ENCODE peak calls at places on chromosomes 5 and 9, in seven cellular contexts. One of them, this sample, is unnamed.

GRCh38 chr5:132812123-132812948 is 766 bp upstream of the SOWAHA start:
- ATAC-seq in natural killer cell: no peak
- ATAC-seq in RWPE2: no peak
- ATAC-seq in HepG2: no peak
- ATAC-seq in Right ventricle myocardium superior: no peak
- ATAC-seq in aorta: no peak
- ATAC-seq in activated naive CD8-positive, alpha-beta T cell treated with anti-CD3 and anti-CD28 coated beads, Interleukin-2, amount 50 U/mL, for 24 hours: no peak
- ATAC-seq in this sample: no peak

GRCh38 chr9:113675475-113675941 is 200.6 kb upstream of the ZNF618 start:
- ATAC-seq in natural killer cell: no peak
- ATAC-seq in HepG2: no peak
- ATAC-seq in Right ventricle myocardium superior: peak
- ATAC-seq in activated naive CD8-positive, alpha-beta T cell treated with anti-CD3 and anti-CD28 coated beads, Interleukin-2, amount 50 U/mL, for 24 hours: peak
- ATAC-seq in aorta: peak
- ATAC-seq in RWPE2: peak
- ATAC-seq in this sample: peak

GRCh38 chr5:140317859-140318258 is 15.0 kb upstream of the PFDN1 start:
- ATAC-seq in HepG2: no peak
- ATAC-seq in RWPE2: peak
- ATAC-seq in activated naive CD8-positive, alpha-beta T cell treated with anti-CD3 and anti-CD28 coated beads, Interleukin-2, amount 50 U/mL, for 24 hours: no peak
- ATAC-seq in aorta: no peak
- ATAC-seq in Right ventricle myocardium superior: no peak
- ATAC-seq in natural killer cell: no peak
- ATAC-seq in this sample: no peak

GRCh38 chr5:14343376-14343775 is 200.2 kb downstream of the TRIO start:
- ATAC-seq in RWPE2: no peak
- ATAC-seq in aorta: no peak
- ATAC-seq in HepG2: no peak
- ATAC-seq in Right ventricle myocardium superior: peak
- ATAC-seq in natural killer cell: no peak
- ATAC-seq in activated naive CD8-positive, alpha-beta T cell treated with anti-CD3 and anti-CD28 coated beads, Interleukin-2, amount 50 U/mL, for 24 hours: no peak
- ATAC-seq in this sample: no peak

GRCh38 chr5:52743529-52743928 is 44.2 kb upstream of the ITGA1 start:
- ATAC-seq in aorta: no peak
- ATAC-seq in HepG2: no peak
- ATAC-seq in RWPE2: no peak
- ATAC-seq in natural killer cell: no peak
- ATAC-seq in Right ventricle myocardium superior: no peak
- ATAC-seq in activated naive CD8-positive, alpha-beta T cell treated with anti-CD3 and anti-CD28 coated beads, Interleukin-2, amount 50 U/mL, for 24 hours: peak
- ATAC-seq in this sample: no peak

GRCh38 chr9:94881023-94881422 is 154.5 kb downstream of the AOPEP start:
- ATAC-seq in natural killer cell: no peak
- ATAC-seq in HepG2: no peak
- ATAC-seq in activated naive CD8-positive, alpha-beta T cell treated with anti-CD3 and anti-CD28 coated beads, Interleukin-2, amount 50 U/mL, for 24 hours: no peak
- ATAC-seq in RWPE2: no peak
- ATAC-seq in aorta: no peak
- ATAC-seq in Right ventricle myocardium superior: no peak
- ATAC-seq in this sample: no peak

GRCh38 chr5:76204713-76205112 is 121.5 kb downstream of the SV2C start:
- ATAC-seq in aorta: no peak
- ATAC-seq in activated naive CD8-positive, alpha-beta T cell treated with anti-CD3 and anti-CD28 coated beads, Interleukin-2, amount 50 U/mL, for 24 hours: no peak
- ATAC-seq in Right ventricle myocardium superior: no peak
- ATAC-seq in natural killer cell: no peak
- ATAC-seq in HepG2: no peak
- ATAC-seq in RWPE2: peak
- ATAC-seq in this sample: peak

GRCh38 chr5:179194201-179194910 is 134.2 kb downstream of the ZNF354C start:
- ATAC-seq in Right ventricle myocardium superior: no peak
- ATAC-seq in activated naive CD8-positive, alpha-beta T cell treated with anti-CD3 and anti-CD28 coated beads, Interleukin-2, amount 50 U/mL, for 24 hours: no peak
- ATAC-seq in HepG2: no peak
- ATAC-seq in RWPE2: no peak
- ATAC-seq in aorta: no peak
- ATAC-seq in natural killer cell: no peak
- ATAC-seq in this sample: no peak

GRCh38 chr5:6490246-6490645 is 41.6 kb downstream of the UBE2QL1 start:
- ATAC-seq in activated naive CD8-positive, alpha-beta T cell treated with anti-CD3 and anti-CD28 coated beads, Interleukin-2, amount 50 U/mL, for 24 hours: no peak
- ATAC-seq in RWPE2: no peak
- ATAC-seq in natural killer cell: no peak
- ATAC-seq in Right ventricle myocardium superior: no peak
- ATAC-seq in aorta: no peak
- ATAC-seq in HepG2: no peak
- ATAC-seq in this sample: no peak

GRCh38 chr5:172757394-172758010 is 13.5 kb downstream of the DUSP1 start:
- ATAC-seq in aorta: peak
- ATAC-seq in activated naive CD8-positive, alpha-beta T cell treated with anti-CD3 and anti-CD28 coated beads, Interleukin-2, amount 50 U/mL, for 24 hours: no peak
- ATAC-seq in Right ventricle myocardium superior: peak
- ATAC-seq in HepG2: peak
- ATAC-seq in natural killer cell: no peak
- ATAC-seq in RWPE2: no peak
- ATAC-seq in this sample: no peak

GRCh38 chr5:180328296-180329137 is 24.6 kb downstream of the GFPT2 start:
- ATAC-seq in aorta: peak
- ATAC-seq in HepG2: peak
- ATAC-seq in Right ventricle myocardium superior: peak
- ATAC-seq in RWPE2: peak
- ATAC-seq in natural killer cell: peak
- ATAC-seq in activated naive CD8-positive, alpha-beta T cell treated with anti-CD3 and anti-CD28 coated beads, Interleukin-2, amount 50 U/mL, for 24 hours: peak
- ATAC-seq in this sample: peak

GRCh38 chr5:41921166-41921565 is 3.9 kb upstream of the FBXO4 start:
- ATAC-seq in activated naive CD8-positive, alpha-beta T cell treated with anti-CD3 and anti-CD28 coated beads, Interleukin-2, amount 50 U/mL, for 24 hours: no peak
- ATAC-seq in aorta: no peak
- ATAC-seq in natural killer cell: no peak
- ATAC-seq in HepG2: no peak
- ATAC-seq in Right ventricle myocardium superior: no peak
- ATAC-seq in RWPE2: no peak
- ATAC-seq in this sample: no peak

GRCh38 chr5:67807116-67807888 is 408.3 kb upstream of the PIK3R1 start:
- ATAC-seq in natural killer cell: peak
- ATAC-seq in RWPE2: no peak
- ATAC-seq in HepG2: no peak
- ATAC-seq in Right ventricle myocardium superior: peak
- ATAC-seq in aorta: no peak
- ATAC-seq in activated naive CD8-positive, alpha-beta T cell treated with anti-CD3 and anti-CD28 coated beads, Interleukin-2, amount 50 U/mL, for 24 hours: no peak
- ATAC-seq in this sample: no peak

GRCh38 chr5:95986937-95987520 is 25.4 kb upstream of the ELL2 start:
- ATAC-seq in activated naive CD8-positive, alpha-beta T cell treated with anti-CD3 and anti-CD28 coated beads, Interleukin-2, amount 50 U/mL, for 24 hours: no peak
- ATAC-seq in Right ventricle myocardium superior: peak
- ATAC-seq in aorta: no peak
- ATAC-seq in HepG2: peak
- ATAC-seq in natural killer cell: no peak
- ATAC-seq in RWPE2: no peak
- ATAC-seq in this sample: no peak

GRCh38 chr5:44646016-44646415 is 162.7 kb upstream of the MRPS30 start:
- ATAC-seq in RWPE2: no peak
- ATAC-seq in natural killer cell: no peak
- ATAC-seq in aorta: no peak
- ATAC-seq in Right ventricle myocardium superior: peak
- ATAC-seq in activated naive CD8-positive, alpha-beta T cell treated with anti-CD3 and anti-CD28 coated beads, Interleukin-2, amount 50 U/mL, for 24 hours: no peak
- ATAC-seq in HepG2: no peak
- ATAC-seq in this sample: no peak

GRCh38 chr9:134661299-134661698 is 19.7 kb downstream of the COL5A1 start:
- ATAC-seq in activated naive CD8-positive, alpha-beta T cell treated with anti-CD3 and anti-CD28 coated beads, Interleukin-2, amount 50 U/mL, for 24 hours: no peak
- ATAC-seq in Right ventricle myocardium superior: no peak
- ATAC-seq in RWPE2: no peak
- ATAC-seq in natural killer cell: no peak
- ATAC-seq in HepG2: no peak
- ATAC-seq in aorta: no peak
- ATAC-seq in this sample: no peak

GRCh38 chr9:121966706-121967105 is 126.4 kb downstream of the TTLL11 start:
- ATAC-seq in RWPE2: no peak
- ATAC-seq in Right ventricle myocardium superior: no peak
- ATAC-seq in natural killer cell: no peak
- ATAC-seq in aorta: no peak
- ATAC-seq in HepG2: no peak
- ATAC-seq in activated naive CD8-positive, alpha-beta T cell treated with anti-CD3 and anti-CD28 coated beads, Interleukin-2, amount 50 U/mL, for 24 hours: no peak
- ATAC-seq in this sample: no peak

GRCh38 chr5:56632939-56633338 is 182.4 kb upstream of the MAP3K1 start:
- ATAC-seq in HepG2: no peak
- ATAC-seq in natural killer cell: no peak
- ATAC-seq in Right ventricle myocardium superior: no peak
- ATAC-seq in aorta: no peak
- ATAC-seq in RWPE2: no peak
- ATAC-seq in activated naive CD8-positive, alpha-beta T cell treated with anti-CD3 and anti-CD28 coated beads, Interleukin-2, amount 50 U/mL, for 24 hours: no peak
- ATAC-seq in this sample: no peak

GRCh38 chr5:96111080-96111756 is 149.6 kb upstream of the ELL2 start:
- ATAC-seq in natural killer cell: no peak
- ATAC-seq in aorta: no peak
- ATAC-seq in RWPE2: no peak
- ATAC-seq in Right ventricle myocardium superior: no peak
- ATAC-seq in activated naive CD8-positive, alpha-beta T cell treated with anti-CD3 and anti-CD28 coated beads, Interleukin-2, amount 50 U/mL, for 24 hours: no peak
- ATAC-seq in HepG2: no peak
- ATAC-seq in this sample: no peak

GRCh38 chr9:20361656-20362570 is 260.4 kb downstream of the MLLT3 start:
- ATAC-seq in aorta: no peak
- ATAC-seq in natural killer cell: no peak
- ATAC-seq in Right ventricle myocardium superior: no peak
- ATAC-seq in RWPE2: no peak
- ATAC-seq in activated naive CD8-positive, alpha-beta T cell treated with anti-CD3 and anti-CD28 coated beads, Interleukin-2, amount 50 U/mL, for 24 hours: peak
- ATAC-seq in HepG2: no peak
- ATAC-seq in this sample: no peak

GRCh38 chr5:159047081-159047480 is 52.6 kb downstream of the EBF1 start:
- ATAC-seq in natural killer cell: no peak
- ATAC-seq in HepG2: no peak
- ATAC-seq in activated naive CD8-positive, alpha-beta T cell treated with anti-CD3 and anti-CD28 coated beads, Interleukin-2, amount 50 U/mL, for 24 hours: no peak
- ATAC-seq in Right ventricle myocardium superior: no peak
- ATAC-seq in RWPE2: no peak
- ATAC-seq in aorta: no peak
- ATAC-seq in this sample: no peak

GRCh38 chr5:94715843-94716242 is 97.4 kb downstream of the SLF1 start:
- ATAC-seq in RWPE2: no peak
- ATAC-seq in HepG2: no peak
- ATAC-seq in aorta: no peak
- ATAC-seq in natural killer cell: no peak
- ATAC-seq in Right ventricle myocardium superior: peak
- ATAC-seq in activated naive CD8-positive, alpha-beta T cell treated with anti-CD3 and anti-CD28 coated beads, Interleukin-2, amount 50 U/mL, for 24 hours: no peak
- ATAC-seq in this sample: no peak

GRCh38 chr5:10689391-10690081 is 71.5 kb downstream of the DAP start:
- ATAC-seq in activated naive CD8-positive, alpha-beta T cell treated with anti-CD3 and anti-CD28 coated beads, Interleukin-2, amount 50 U/mL, for 24 hours: peak
- ATAC-seq in HepG2: peak
- ATAC-seq in natural killer cell: peak
- ATAC-seq in Right ventricle myocardium superior: peak
- ATAC-seq in aorta: no peak
- ATAC-seq in RWPE2: peak
- ATAC-seq in this sample: no peak

GRCh38 chr5:35478856-35479682 is 138.6 kb upstream of the SPEF2 start:
- ATAC-seq in Right ventricle myocardium superior: peak
- ATAC-seq in activated naive CD8-positive, alpha-beta T cell treated with anti-CD3 and anti-CD28 coated beads, Interleukin-2, amount 50 U/mL, for 24 hours: peak
- ATAC-seq in HepG2: peak
- ATAC-seq in RWPE2: peak
- ATAC-seq in natural killer cell: no peak
- ATAC-seq in aorta: peak
- ATAC-seq in this sample: no peak

GRCh38 chr5:179698935-179699639 is at the start of gene CANX:
- ATAC-seq in natural killer cell: peak
- ATAC-seq in HepG2: no peak
- ATAC-seq in activated naive CD8-positive, alpha-beta T cell treated with anti-CD3 and anti-CD28 coated beads, Interleukin-2, amount 50 U/mL, for 24 hours: no peak
- ATAC-seq in aorta: no peak
- ATAC-seq in RWPE2: peak
- ATAC-seq in Right ventricle myocardium superior: peak
- ATAC-seq in this sample: peak

GRCh38 chr5:146640285-146640896 is 124.4 kb upstream of the GPR151 start:
- ATAC-seq in activated naive CD8-positive, alpha-beta T cell treated with anti-CD3 and anti-CD28 coated beads, Interleukin-2, amount 50 U/mL, for 24 hours: no peak
- ATAC-seq in Right ventricle myocardium superior: no peak
- ATAC-seq in RWPE2: no peak
- ATAC-seq in natural killer cell: no peak
- ATAC-seq in HepG2: no peak
- ATAC-seq in aorta: no peak
- ATAC-seq in this sample: no peak

GRCh38 chr5:68898961-68899471 is 194.8 kb upstream of the SLC30A5 start:
- ATAC-seq in RWPE2: peak
- ATAC-seq in HepG2: no peak
- ATAC-seq in aorta: no peak
- ATAC-seq in Right ventricle myocardium superior: no peak
- ATAC-seq in activated naive CD8-positive, alpha-beta T cell treated with anti-CD3 and anti-CD28 coated beads, Interleukin-2, amount 50 U/mL, for 24 hours: no peak
- ATAC-seq in natural killer cell: no peak
- ATAC-seq in this sample: no peak

GRCh38 chr9:123371228-123371584 is 15.2 kb downstream of the CRB2 start:
- ATAC-seq in RWPE2: no peak
- ATAC-seq in Right ventricle myocardium superior: no peak
- ATAC-seq in HepG2: no peak
- ATAC-seq in natural killer cell: no peak
- ATAC-seq in activated naive CD8-positive, alpha-beta T cell treated with anti-CD3 and anti-CD28 coated beads, Interleukin-2, amount 50 U/mL, for 24 hours: no peak
- ATAC-seq in aorta: no peak
- ATAC-seq in this sample: no peak

GRCh38 chr9:113468716-113469448 is 5.4 kb downstream of the RGS3 start:
- ATAC-seq in HepG2: no peak
- ATAC-seq in Right ventricle myocardium superior: peak
- ATAC-seq in aorta: peak
- ATAC-seq in RWPE2: no peak
- ATAC-seq in natural killer cell: no peak
- ATAC-seq in activated naive CD8-positive, alpha-beta T cell treated with anti-CD3 and anti-CD28 coated beads, Interleukin-2, amount 50 U/mL, for 24 hours: no peak
- ATAC-seq in this sample: no peak

GRCh38 chr5:177389368-177390169 is 5.3 kb downstream of the SLC34A1 start:
- ATAC-seq in activated naive CD8-positive, alpha-beta T cell treated with anti-CD3 and anti-CD28 coated beads, Interleukin-2, amount 50 U/mL, for 24 hours: peak
- ATAC-seq in HepG2: peak
- ATAC-seq in RWPE2: peak
- ATAC-seq in natural killer cell: peak
- ATAC-seq in aorta: no peak
- ATAC-seq in Right ventricle myocardium superior: peak
- ATAC-seq in this sample: peak